ENCODE peak calls at places on chromosomes 3 and 15, in six cellular contexts. One of them, this sample, is unnamed.

GRCh38 chr3:28835751-28836150 is 445.1 kb upstream of the RBMS3 start:
- DNase-seq in neuronal stem cell: no peak
- DNase-seq in stomach: no peak
- DNase-seq in tibial artery: no peak
- DNase-seq in fibroblast of villous mesenchyme: no peak
- DNase-seq in NB4: no peak
- DNase-seq in this sample: no peak

GRCh38 chr15:83284563-83285283 is at the start of gene BNC1:
- DNase-seq in neuronal stem cell: no peak
- DNase-seq in stomach: no peak
- DNase-seq in tibial artery: no peak
- DNase-seq in fibroblast of villous mesenchyme: peak; percentile 38
- DNase-seq in NB4: no peak
- DNase-seq in this sample: no peak

GRCh38 chr15:67823371-67824156 is 1.7 kb upstream of the SKOR1 start:
- DNase-seq in neuronal stem cell: no peak
- DNase-seq in stomach: no peak
- DNase-seq in tibial artery: no peak
- DNase-seq in fibroblast of villous mesenchyme: no peak
- DNase-seq in NB4: no peak
- DNase-seq in this sample: no peak

GRCh38 chr15:77504310-77504709 is 83.6 kb downstream of the HMG20A start:
- DNase-seq in neuronal stem cell: no peak
- DNase-seq in stomach: peak; percentile 33
- DNase-seq in tibial artery: no peak
- DNase-seq in fibroblast of villous mesenchyme: no peak
- DNase-seq in NB4: no peak
- DNase-seq in this sample: no peak

GRCh38 chr3:45143673-45144670 is 2.2 kb downstream of the CDCP1 start:
- DNase-seq in neuronal stem cell: no peak
- DNase-seq in stomach: no peak
- DNase-seq in tibial artery: no peak
- DNase-seq in fibroblast of villous mesenchyme: peak; percentile 54
- DNase-seq in NB4: peak; percentile 36
- DNase-seq in this sample: no peak

GRCh38 chr15:63502137-63502801 is 2.1 kb upstream of the USP3 start:
- DNase-seq in neuronal stem cell: no peak
- DNase-seq in stomach: peak; percentile 64
- DNase-seq in tibial artery: no peak
- DNase-seq in fibroblast of villous mesenchyme: peak; percentile 90
- DNase-seq in NB4: no peak
- DNase-seq in this sample: no peak

GRCh38 chr3:112973325-112974177 is 1.4 kb downstream of the CD200R1 start:
- DNase-seq in neuronal stem cell: no peak
- DNase-seq in stomach: no peak
- DNase-seq in tibial artery: no peak
- DNase-seq in fibroblast of villous mesenchyme: no peak
- DNase-seq in NB4: peak; percentile 22
- DNase-seq in this sample: no peak

GRCh38 chr15:80712956-80713355 is 17.8 kb downstream of the ABHD17C start:
- DNase-seq in neuronal stem cell: no peak
- DNase-seq in stomach: no peak
- DNase-seq in tibial artery: no peak
- DNase-seq in fibroblast of villous mesenchyme: no peak
- DNase-seq in NB4: no peak
- DNase-seq in this sample: no peak

GRCh38 chr3:72722930-72723726 is 125.1 kb downstream of the SHQ1 start:
- DNase-seq in neuronal stem cell: no peak
- DNase-seq in stomach: peak; percentile 38
- DNase-seq in tibial artery: no peak
- DNase-seq in fibroblast of villous mesenchyme: peak; percentile 65
- DNase-seq in NB4: no peak
- DNase-seq in this sample: peak; percentile 23

GRCh38 chr3:171113716-171114115 is 87.2 kb upstream of the SLC2A2 start:
- DNase-seq in neuronal stem cell: no peak
- DNase-seq in stomach: no peak
- DNase-seq in tibial artery: no peak
- DNase-seq in fibroblast of villous mesenchyme: no peak
- DNase-seq in NB4: no peak
- DNase-seq in this sample: no peak

GRCh38 chr3:113034011-113034410 is 43.2 kb downstream of the GTPBP8 start:
- DNase-seq in neuronal stem cell: no peak
- DNase-seq in stomach: no peak
- DNase-seq in tibial artery: no peak
- DNase-seq in fibroblast of villous mesenchyme: no peak
- DNase-seq in NB4: no peak
- DNase-seq in this sample: no peak

GRCh38 chr3:43505351-43505750 is 116.5 kb downstream of the ANO10 start:
- DNase-seq in neuronal stem cell: no peak
- DNase-seq in stomach: no peak
- DNase-seq in tibial artery: no peak
- DNase-seq in fibroblast of villous mesenchyme: no peak
- DNase-seq in NB4: no peak
- DNase-seq in this sample: no peak

GRCh38 chr15:100712226-100712625 is 109.8 kb downstream of the ASB7 start:
- DNase-seq in neuronal stem cell: no peak
- DNase-seq in stomach: no peak
- DNase-seq in tibial artery: no peak
- DNase-seq in fibroblast of villous mesenchyme: peak; percentile 76
- DNase-seq in NB4: no peak
- DNase-seq in this sample: peak; percentile 63

GRCh38 chr3:9349321-9350117 is 13.3 kb upstream of the THUMPD3 start:
- DNase-seq in neuronal stem cell: no peak
- DNase-seq in stomach: no peak
- DNase-seq in tibial artery: no peak
- DNase-seq in fibroblast of villous mesenchyme: peak; percentile 82
- DNase-seq in NB4: peak; percentile 43
- DNase-seq in this sample: no peak

GRCh38 chr3:74523811-74524210 is 90.6 kb downstream of the CNTN3 start:
- DNase-seq in neuronal stem cell: no peak
- DNase-seq in stomach: no peak
- DNase-seq in tibial artery: no peak
- DNase-seq in fibroblast of villous mesenchyme: no peak
- DNase-seq in NB4: no peak
- DNase-seq in this sample: no peak

GRCh38 chr3:127304121-127304744 is 16.4 kb upstream of the PRR20G start:
- DNase-seq in neuronal stem cell: no peak
- DNase-seq in stomach: peak; percentile 97
- DNase-seq in tibial artery: no peak
- DNase-seq in fibroblast of villous mesenchyme: no peak
- DNase-seq in NB4: no peak
- DNase-seq in this sample: no peak

GRCh38 chr3:161672478-161672877 is 175.9 kb downstream of the OTOL1 start:
- DNase-seq in neuronal stem cell: no peak
- DNase-seq in stomach: no peak
- DNase-seq in tibial artery: no peak
- DNase-seq in fibroblast of villous mesenchyme: no peak
- DNase-seq in NB4: no peak
- DNase-seq in this sample: peak; percentile 23

GRCh38 chr3:49199900-49200281 is 28.5 kb downstream of the KLHDC8B start:
- DNase-seq in neuronal stem cell: no peak
- DNase-seq in stomach: no peak
- DNase-seq in tibial artery: no peak
- DNase-seq in fibroblast of villous mesenchyme: peak; percentile 50
- DNase-seq in NB4: no peak
- DNase-seq in this sample: no peak
- H3K4me3 ChIP-seq in neuronal stem cell: no peak overlapping the region
- H3K4me3 ChIP-seq in stomach: peak overlapping the region; percentile 20
- H3K4me3 ChIP-seq in tibial artery: peak overlapping the region; percentile 56
- H3K4me3 ChIP-seq in fibroblast of villous mesenchyme: peak overlapping the region; percentile 69
- H3K4me3 ChIP-seq in NB4: no peak overlapping the region
- H3K4me3 ChIP-seq in this sample: peak overlapping the region; percentile 72

DNA sequence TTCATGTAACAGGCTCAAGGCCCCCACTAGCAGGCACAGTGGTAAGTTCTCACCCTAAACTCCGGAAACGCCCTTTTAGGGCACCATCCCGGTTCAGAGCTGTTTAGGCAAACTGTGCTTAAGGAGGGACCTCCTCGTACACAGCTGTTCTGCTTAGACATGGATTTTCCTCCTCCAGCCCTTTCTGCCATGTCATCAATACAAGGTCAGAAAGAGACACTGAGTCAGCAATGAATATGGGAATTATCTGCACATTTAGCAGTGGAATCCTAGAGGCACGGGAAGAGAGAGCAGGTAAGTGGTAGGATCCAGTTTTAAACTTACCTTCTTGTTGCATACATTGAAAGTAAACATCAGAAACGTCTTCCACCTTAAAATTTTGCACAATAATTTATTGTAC is 107.3 kb downstream of the KCNAB1 start:
- DNase-seq in neuronal stem cell: no peak
- DNase-seq in stomach: no peak
- DNase-seq in tibial artery: no peak
- DNase-seq in fibroblast of villous mesenchyme: no peak
- DNase-seq in NB4: no peak
- DNase-seq in this sample: no peak
- H3K4me3 ChIP-seq in neuronal stem cell: no peak overlapping the region
- H3K4me3 ChIP-seq in stomach: no peak overlapping the region
- H3K4me3 ChIP-seq in tibial artery: no peak overlapping the region
- H3K4me3 ChIP-seq in fibroblast of villous mesenchyme: no peak overlapping the region
- H3K4me3 ChIP-seq in NB4: no peak overlapping the region
- H3K4me3 ChIP-seq in this sample: no peak overlapping the region

GRCh38 chr15:71114066-71114680 is 1.1 kb upstream of the THSD4 start:
- DNase-seq in neuronal stem cell: no peak
- DNase-seq in stomach: no peak
- DNase-seq in tibial artery: no peak
- DNase-seq in fibroblast of villous mesenchyme: no peak
- DNase-seq in NB4: no peak
- DNase-seq in this sample: no peak
- H3K4me3 ChIP-seq in neuronal stem cell: no peak overlapping the region
- H3K4me3 ChIP-seq in stomach: no peak overlapping the region
- H3K4me3 ChIP-seq in tibial artery: no peak overlapping the region
- H3K4me3 ChIP-seq in fibroblast of villous mesenchyme: no peak overlapping the region
- H3K4me3 ChIP-seq in NB4: no peak overlapping the region
- H3K4me3 ChIP-seq in this sample: no peak overlapping the region

GRCh38 chr3:56758539-56758981 is 43.2 kb downstream of the ARHGEF3 start:
- DNase-seq in neuronal stem cell: no peak
- DNase-seq in stomach: peak; percentile 68
- DNase-seq in tibial artery: peak; percentile 52
- DNase-seq in fibroblast of villous mesenchyme: peak; percentile 98
- DNase-seq in NB4: peak; percentile 84
- DNase-seq in this sample: no peak
- H3K4me3 ChIP-seq in neuronal stem cell: no peak overlapping the region
- H3K4me3 ChIP-seq in stomach: no peak overlapping the region
- H3K4me3 ChIP-seq in tibial artery: no peak overlapping the region
- H3K4me3 ChIP-seq in fibroblast of villous mesenchyme: no peak overlapping the region
- H3K4me3 ChIP-seq in NB4: no peak overlapping the region
- H3K4me3 ChIP-seq in this sample: no peak overlapping the region

DNA sequence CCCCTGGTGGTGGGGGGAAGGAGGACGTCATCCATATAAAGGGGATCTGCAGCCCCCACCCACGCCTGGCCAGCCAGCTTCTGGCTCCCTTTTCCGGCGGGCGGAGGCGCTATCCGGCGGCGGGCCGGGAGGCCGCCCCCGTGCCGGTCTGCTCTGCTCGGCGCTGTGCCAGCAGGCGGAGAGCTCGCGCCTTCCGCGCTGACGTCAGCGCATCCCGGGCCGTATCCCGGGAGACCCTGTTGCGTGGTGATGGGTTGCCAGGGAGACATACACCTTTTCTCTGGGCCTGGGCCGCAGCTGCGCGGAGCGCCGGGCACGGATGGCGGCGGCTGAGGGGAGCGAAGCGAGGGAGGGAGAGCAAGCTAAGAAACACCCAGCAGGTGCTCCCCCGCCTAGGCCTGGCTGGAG is 1.1 kb downstream of the FAM131A start:
- DNase-seq in neuronal stem cell: peak; percentile 88
- DNase-seq in stomach: peak; percentile 57
- DNase-seq in tibial artery: peak; percentile 83
- DNase-seq in fibroblast of villous mesenchyme: peak; percentile 70
- DNase-seq in NB4: no peak
- DNase-seq in this sample: peak; percentile 85
- H3K4me3 ChIP-seq in neuronal stem cell: peak overlapping the region; percentile 27
- H3K4me3 ChIP-seq in stomach: peak overlapping the region; percentile 27
- H3K4me3 ChIP-seq in tibial artery: peak overlapping the region; percentile 90
- H3K4me3 ChIP-seq in fibroblast of villous mesenchyme: peak overlapping the region; percentile 15
- H3K4me3 ChIP-seq in NB4: no peak overlapping the region
- H3K4me3 ChIP-seq in this sample: peak overlapping the region; percentile 88

DNA sequence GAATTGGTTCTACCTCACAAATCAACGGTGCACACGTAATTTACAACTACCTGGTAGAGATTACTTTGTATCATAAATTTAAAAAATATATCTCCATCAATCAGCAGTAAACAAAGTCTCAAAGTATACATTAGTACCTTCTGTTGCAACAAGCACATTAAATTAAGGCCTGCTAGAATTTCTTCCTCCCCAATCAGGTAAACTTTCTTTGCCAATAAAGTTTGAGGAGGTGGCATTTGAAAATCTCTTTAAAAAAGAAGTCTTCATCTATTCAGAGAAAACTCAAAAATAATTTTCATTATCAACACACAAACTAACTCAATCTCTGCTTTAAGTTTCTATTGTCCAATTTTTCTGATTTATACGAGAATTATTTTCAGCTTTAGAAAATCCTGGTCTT is 4.4 kb downstream of the CCNL1 start:
- DNase-seq in neuronal stem cell: no peak
- DNase-seq in stomach: no peak
- DNase-seq in tibial artery: no peak
- DNase-seq in fibroblast of villous mesenchyme: no peak
- DNase-seq in NB4: no peak
- DNase-seq in this sample: no peak
- H3K4me3 ChIP-seq in neuronal stem cell: no peak overlapping the region
- H3K4me3 ChIP-seq in stomach: peak overlapping the region; percentile 74
- H3K4me3 ChIP-seq in tibial artery: no peak overlapping the region
- H3K4me3 ChIP-seq in fibroblast of villous mesenchyme: peak overlapping the region; percentile 44
- H3K4me3 ChIP-seq in NB4: peak overlapping the region; percentile 97
- H3K4me3 ChIP-seq in this sample: peak overlapping the region; percentile 83